ENCODE peak calls at places on chromosome 11, in five cellular contexts. One of them, this sample, is unnamed.

GRCh38 chr11:118435233-118435892 is 929 bp upstream of the KMT2A start:
- DNase-seq in amniotic epithelial cell: peak; percentile 31
- DNase-seq in NCI-H1694 treated with DMSO at 0.1 percent for 48 hours: peak; percentile 39
- DNase-seq in Right ventricle myocardium superior: peak; percentile 76
- DNase-seq in erythroblast: peak; percentile 75
- DNase-seq in this sample: peak; percentile 40

GRCh38 chr11:34604216-34604615 is 16.7 kb upstream of the EHF start:
- DNase-seq in amniotic epithelial cell: no peak
- DNase-seq in NCI-H1694 treated with DMSO at 0.1 percent for 48 hours: no peak
- DNase-seq in Right ventricle myocardium superior: no peak
- DNase-seq in erythroblast: no peak
- DNase-seq in this sample: no peak

GRCh38 chr11:41527530-41527929 is 68.1 kb upstream of the LRRC4C start:
- DNase-seq in amniotic epithelial cell: no peak
- DNase-seq in NCI-H1694 treated with DMSO at 0.1 percent for 48 hours: no peak
- DNase-seq in Right ventricle myocardium superior: no peak
- DNase-seq in erythroblast: no peak
- DNase-seq in this sample: no peak

GRCh38 chr11:130383363-130384168 is 44.8 kb downstream of the ADAMTS8 start:
- DNase-seq in amniotic epithelial cell: peak; percentile 97
- DNase-seq in NCI-H1694 treated with DMSO at 0.1 percent for 48 hours: no peak
- DNase-seq in Right ventricle myocardium superior: no peak
- DNase-seq in erythroblast: no peak
- DNase-seq in this sample: peak; percentile 99

GRCh38 chr11:66639066-66639813 is 737 bp downstream of the RBM4 start:
- DNase-seq in amniotic epithelial cell: peak; percentile 43
- DNase-seq in NCI-H1694 treated with DMSO at 0.1 percent for 48 hours: no peak
- DNase-seq in Right ventricle myocardium superior: peak; percentile 47
- DNase-seq in erythroblast: peak; percentile 64
- DNase-seq in this sample: peak; percentile 67

GRCh38 chr11:113806403-113806802 is 26.8 kb downstream of the CLDN25 start:
- DNase-seq in amniotic epithelial cell: peak; percentile 37
- DNase-seq in NCI-H1694 treated with DMSO at 0.1 percent for 48 hours: no peak
- DNase-seq in Right ventricle myocardium superior: no peak
- DNase-seq in erythroblast: peak; percentile 32
- DNase-seq in this sample: peak; percentile 53

GRCh38 chr11:9082575-9082974 is 8.8 kb downstream of the SCUBE2 start:
- DNase-seq in amniotic epithelial cell: peak; percentile 88
- DNase-seq in NCI-H1694 treated with DMSO at 0.1 percent for 48 hours: no peak
- DNase-seq in Right ventricle myocardium superior: no peak
- DNase-seq in erythroblast: no peak
- DNase-seq in this sample: no peak

GRCh38 chr11:102666331-102666957 is 39.1 kb downstream of the MMP27 start:
- DNase-seq in amniotic epithelial cell: peak; percentile 43
- DNase-seq in NCI-H1694 treated with DMSO at 0.1 percent for 48 hours: no peak
- DNase-seq in Right ventricle myocardium superior: no peak
- DNase-seq in erythroblast: peak; percentile 13
- DNase-seq in this sample: peak; percentile 70

GRCh38 chr11:1762537-1763302 is 1.0 kb downstream of the CTSD start:
- DNase-seq in amniotic epithelial cell: peak; percentile 53
- DNase-seq in NCI-H1694 treated with DMSO at 0.1 percent for 48 hours: no peak
- DNase-seq in Right ventricle myocardium superior: no peak
- DNase-seq in erythroblast: peak; percentile 32
- DNase-seq in this sample: peak; percentile 39

GRCh38 chr11:104594228-104594958 is 303.9 kb downstream of the CASP12 start:
- DNase-seq in amniotic epithelial cell: no peak
- DNase-seq in NCI-H1694 treated with DMSO at 0.1 percent for 48 hours: no peak
- DNase-seq in Right ventricle myocardium superior: no peak
- DNase-seq in erythroblast: no peak
- DNase-seq in this sample: peak; percentile 45

GRCh38 chr11:96079691-96080090 is 155.8 kb upstream of the MTMR2 start:
- DNase-seq in amniotic epithelial cell: no peak
- DNase-seq in NCI-H1694 treated with DMSO at 0.1 percent for 48 hours: no peak
- DNase-seq in Right ventricle myocardium superior: no peak
- DNase-seq in erythroblast: no peak
- DNase-seq in this sample: no peak

GRCh38 chr11:94519478-94520084 is 7.3 kb downstream of the C11orf97 start:
- DNase-seq in amniotic epithelial cell: peak; percentile 21
- DNase-seq in NCI-H1694 treated with DMSO at 0.1 percent for 48 hours: no peak
- DNase-seq in Right ventricle myocardium superior: no peak
- DNase-seq in erythroblast: peak; percentile 14
- DNase-seq in this sample: peak; percentile 62

This sample was measured in choroid plexus epithelial cell.